ENCODE peak calls at places on chromosomes 4 and X, in four cellular contexts. Z, D, P and H are unnamed samples.

GRCh38 chrX:1519022-1519497 is 17.9 kb downstream of the P2RY8 start:
- DNase-seq in D (no peak), P (no peak), Z (no peak), H (no peak)

GRCh38 chrX:84469226-84469625 is 33.0 kb downstream of the HDX start:
- DNase-seq in Z (no peak), D (no peak), P (no peak), H (no peak)

GRCh38 chr4:52748432-52748831 is 2.8 kb downstream of the ERVMER34-1 start:
- DNase-seq in D (no peak), Z (peak; percentile 11), P (no peak), H (no peak)

GRCh38 chr4:1749826-1750225 is 28.5 kb downstream of the TACC3 start:
- DNase-seq in P (no peak), D (no peak), Z (no peak), H (peak; percentile 50)

GRCh38 chr4:106034205-106034604 is 138.9 kb downstream of the NPNT start:
- DNase-seq in D (no peak), P (no peak), Z (no peak), H (no peak)

GRCh38 chr4:74446193-74446868 is 1.4 kb downstream of the AREG start:
- DNase-seq in D (no peak), Z (no peak), P (no peak), H (no peak)

GRCh38 chr4:173517781-173518371 is 12.2 kb downstream of the HAND2 start:
- DNase-seq in D (no peak), Z (no peak), P (no peak), H (peak; percentile 75)

GRCh38 chr4:98994474-98995182 is 893 bp upstream of the METAP1 start:
- DNase-seq in D (peak; percentile 45), Z (no peak), P (peak; percentile 15), H (no peak)

GRCh38 chr4:169229571-169230028 is 41.2 kb downstream of the SH3RF1 start:
- DNase-seq in D (no peak), P (no peak), Z (no peak), H (no peak)

GRCh38 chr4:105215609-105216313 is 69.1 kb downstream of the TET2 start:
- DNase-seq in D (peak; percentile 7), Z (peak; percentile 83), P (no peak), H (no peak)

GRCh38 chr4:8303485-8304281 is 34.1 kb downstream of the HTRA3 start:
- DNase-seq in Z (no peak), D (peak; percentile 49), P (peak; percentile 76), H (no peak)
- TF ChIP-seq HDAC6 in Z (no peak), D (no peak), P (no peak), H (no peak)

GRCh38 chr4:27181672-27182071 is 321.0 kb downstream of the STIM2 start:
- DNase-seq in P (no peak), D (no peak), Z (no peak), H (no peak)

GRCh38 chr4:27178066-27178465 is 317.4 kb downstream of the STIM2 start:
- DNase-seq in P (no peak), D (no peak), Z (no peak), H (no peak)

GRCh38 chr4:27176881-27177280 is 316.2 kb downstream of the STIM2 start:
- DNase-seq in Z (no peak), D (no peak), P (no peak), H (no peak)

GRCh38 chr4:27176400-27176799 is 315.8 kb downstream of the STIM2 start:
- DNase-seq in P (peak; percentile 7), D (peak; percentile 14), Z (no peak), H (peak; percentile 50)
- TF ChIP-seq HDAC6 in P (no peak), D (no peak), Z (no peak), H (no peak)

GRCh38 chr4:89105726-89106125 is 5.6 kb upstream of the TIGD2 start:
- DNase-seq in Z (no peak), P (no peak), D (no peak), H (no peak)
- TF ChIP-seq HDAC6 in Z (no peak), P (no peak), D (no peak), H (no peak)

GRCh38 chr4:2849267-2850140 is 5.9 kb downstream of the ADD1 start:
- DNase-seq in Z (no peak), D (no peak), P (no peak), H (no peak)

GRCh38 chr4:2843909-2844584 is 403 bp downstream of the ADD1 start:
- DNase-seq in D (no peak), P (peak; percentile 39), Z (no peak), H (no peak)

GRCh38 chr4:2846172-2846571 is 2.5 kb downstream of the ADD1 start:
- DNase-seq in P (no peak), D (no peak), Z (no peak), H (no peak)

GRCh38 chr4:2848449-2848848 is 4.8 kb downstream of the ADD1 start:
- DNase-seq in Z (no peak), D (peak; percentile 36), P (no peak), H (no peak)

DNA sequence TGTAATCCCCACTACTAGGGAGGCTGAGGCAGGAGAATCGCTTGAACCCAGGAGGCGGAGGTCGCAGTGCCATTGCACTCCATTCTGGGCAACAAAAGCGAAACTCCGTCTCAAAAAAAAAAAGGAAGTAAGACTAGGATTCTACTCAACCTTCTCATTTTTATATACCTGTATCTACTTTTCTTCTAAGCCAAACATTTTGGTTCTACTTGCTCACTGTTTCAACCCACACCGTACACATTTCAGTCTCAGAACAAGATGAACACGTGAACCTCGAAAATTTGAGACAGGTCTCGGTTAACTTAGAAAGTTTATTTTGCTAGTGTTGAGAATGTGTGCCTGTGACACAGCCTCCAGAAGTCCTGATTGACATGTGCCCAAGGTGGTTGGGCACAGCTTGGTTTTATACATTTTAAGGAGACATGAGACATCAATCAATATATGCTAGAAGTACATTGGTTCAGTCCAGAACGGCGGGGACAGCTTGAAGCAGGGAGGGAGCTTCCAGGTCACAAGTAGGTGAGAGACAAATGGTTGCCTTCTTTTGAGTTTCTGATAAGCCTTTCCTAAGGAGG is 3.7 kb downstream of the ADD1 start:
- DNase-seq in Z (no peak), D (no peak), P (no peak), H (peak; percentile 27)
- TF ChIP-seq HDAC6 in Z (no peak), D (no peak), P (no peak), H (no peak)